ENCODE peak calls at places on chromosomes 1 and 21, in six cellular contexts. K is AG04450; Q is A549; R is lung; Z is CD8-positive, alpha-beta T cell; L is prostate gland. G is an unnamed sample.
A peak's percentile ranks its signal among the peaks of the same experiment; 100 is the strongest.

GRCh38 chr1:44031051-44031899 is at the start of gene SLC6A9:
- DNase-seq in K (peak; percentile 70), Q (peak; percentile 47), R (peak; percentile 78), Z (peak; percentile 41), L (peak; percentile 47), G (no peak)

GRCh38 chr1:40059292-40059959 is 18.9 kb downstream of the CAP1 start:
- DNase-seq in K (no peak), Q (peak; percentile 11), R (no peak), Z (no peak), L (no peak), G (no peak)

GRCh38 chr1:165842363-165843129 is 15.1 kb downstream of the UCK2 start:
- DNase-seq in K (no peak), Q (no peak), R (no peak), Z (no peak), L (no peak), G (no peak)

GRCh38 chr1:17233675-17234074 is 15.2 kb upstream of the PADI3 start:
- DNase-seq in K (peak; percentile 77), Q (peak; percentile 96), R (peak; percentile 38), Z (no peak), L (peak; percentile 87), G (peak; percentile 49)

GRCh38 chr21:36909423-36909822 is 57.0 kb downstream of the HLCS start:
- DNase-seq in K (no peak), Q (peak; percentile 90), R (no peak), Z (no peak), L (no peak), G (no peak)

GRCh38 chr1:229991104-229991513 is 75.9 kb upstream of the GALNT2 start:
- DNase-seq in K (no peak), Q (no peak), R (no peak), Z (no peak), L (no peak), G (no peak)

GRCh38 chr1:15531682-15532081 is 5.0 kb downstream of the DNAJC16 start:
- DNase-seq in K (no peak), Q (no peak), R (no peak), Z (no peak), L (no peak), G (no peak)

GRCh38 chr21:17461014-17461413 is 51.8 kb upstream of the CXADR start:
- DNase-seq in K (peak; percentile 61), Q (peak; percentile 26), R (peak; percentile 42), Z (no peak), L (peak; percentile 41), G (peak; percentile 75)

GRCh38 chr1:83075107-83075506 is 923.8 kb downstream of the TTLL7 start:
- DNase-seq in K (no peak), Q (no peak), R (no peak), Z (no peak), L (no peak), G (no peak)

GRCh38 chr1:154352581-154353459 is 27.5 kb downstream of the ATP8B2 start:
- DNase-seq in K (no peak), Q (no peak), R (peak; percentile 68), Z (peak; percentile 48), L (peak; percentile 32), G (peak; percentile 30)

GRCh38 chr21:37139902-37140301 is 66.8 kb downstream of the TTC3 start:
- DNase-seq in K (no peak), Q (no peak), R (no peak), Z (no peak), L (no peak), G (no peak)

GRCh38 chr1:245263701-245264100 is 108.9 kb downstream of the KIF26B start:
- DNase-seq in K (no peak), Q (no peak), R (no peak), Z (no peak), L (no peak), G (no peak)

GRCh38 chr1:225778412-225778669 is 715 bp downstream of the SRP9 start:
- DNase-seq in K (no peak), Q (no peak), R (no peak), Z (no peak), L (no peak), G (no peak)

GRCh38 chr1:9421533-9421873 is 117.8 kb upstream of the SLC25A33 start:
- DNase-seq in K (no peak), Q (no peak), R (no peak), Z (no peak), L (no peak), G (no peak)

GRCh38 chr1:164671597-164672327 is 112.8 kb downstream of the PBX1 start:
- DNase-seq in K (no peak), Q (no peak), R (no peak), Z (no peak), L (no peak), G (no peak)

GRCh38 chr1:7356079-7356478 is 415.0 kb upstream of the VAMP3 start:
- DNase-seq in K (no peak), Q (no peak), R (no peak), Z (no peak), L (no peak), G (no peak)

GRCh38 chr1:200042437-200043329 is 15.2 kb downstream of the NR5A2 start:
- DNase-seq in K (no peak), Q (peak; percentile 45), R (no peak), Z (no peak), L (no peak), G (no peak)

GRCh38 chr1:180899262-180899661 is 13.4 kb upstream of the KIAA1614 start:
- DNase-seq in K (no peak), Q (no peak), R (no peak), Z (no peak), L (no peak), G (no peak)

GRCh38 chr21:29342394-29342957 is 43.8 kb downstream of the BACH1 start:
- DNase-seq in K (peak; percentile 97), Q (peak; percentile 11), R (no peak), Z (no peak), L (no peak), G (no peak)

GRCh38 chr1:12405325-12406217 is 175.7 kb downstream of the VPS13D start:
- DNase-seq in K (no peak), Q (peak; percentile 34), R (peak; percentile 38), Z (no peak), L (no peak), G (no peak)

GRCh38 chr1:163162281-163162937 is 40.3 kb downstream of the RGS5 start:
- DNase-seq in K (peak; percentile 24), Q (no peak), R (no peak), Z (no peak), L (no peak), G (no peak)

GRCh38 chr1:69180358-69180757 is 387.4 kb upstream of the LRRC7 start:
- DNase-seq in K (no peak), Q (no peak), R (no peak), Z (no peak), L (no peak), G (no peak)

GRCh38 chr1:70504821-70505193 is 93.7 kb downstream of the CTH start:
- DNase-seq in K (no peak), Q (no peak), R (no peak), Z (no peak), L (no peak), G (no peak)
- H3K27ac ChIP-seq in K (no peak overlapping the region), Q (no peak overlapping the region), R (no peak overlapping the region), Z (no peak overlapping the region), L (no peak overlapping the region), G (no peak overlapping the region)

DNA sequence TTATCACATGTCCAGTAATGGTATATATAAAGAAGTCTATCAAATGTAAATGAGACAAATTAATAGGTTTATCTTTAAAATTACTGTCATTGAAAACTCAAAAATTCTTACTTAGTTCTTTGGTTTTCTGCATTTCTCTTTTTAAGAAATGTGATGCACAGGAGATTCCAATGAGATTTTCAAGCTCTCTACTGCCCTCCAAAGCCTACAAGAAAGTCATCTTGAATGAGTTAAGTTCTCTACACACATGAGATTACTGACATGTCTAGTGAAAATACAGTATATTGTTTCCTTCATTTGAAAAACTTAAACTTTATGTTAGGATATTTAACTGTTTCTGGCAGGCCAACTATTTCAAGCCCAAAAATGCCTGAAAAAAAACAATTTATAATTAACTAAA is 68.8 kb downstream of the ITGB3BP start:
- DNase-seq in K (peak; percentile 2), Q (peak; percentile 11), R (no peak), Z (no peak), L (no peak), G (no peak)
- TF ChIP-seq CTCF in K (peak; percentile 51), Q (peak; percentile 17), R (no peak), Z (no peak), L (no peak), G (peak; percentile 12)

GRCh38 chr1:1302951-1303509 is 4.7 kb downstream of the ACAP3 start:
- DNase-seq in K (no peak), Q (no peak), R (no peak), Z (no peak), L (no peak), G (no peak)

GRCh38 chr1:1306070-1306660 is 1.6 kb downstream of the ACAP3 start:
- DNase-seq in K (no peak), Q (no peak), R (no peak), Z (no peak), L (no peak), G (no peak)

GRCh38 chr1:1305300-1306069 is 2.2 kb downstream of the ACAP3 start:
- DNase-seq in K (peak; percentile 29), Q (peak; percentile 53), R (peak; percentile 69), Z (peak; percentile 85), L (peak; percentile 42), G (peak; percentile 46)

GRCh38 chr1:1303736-1304135 is 4.0 kb downstream of the ACAP3 start:
- DNase-seq in K (no peak), Q (no peak), R (no peak), Z (no peak), L (no peak), G (no peak)

DNA sequence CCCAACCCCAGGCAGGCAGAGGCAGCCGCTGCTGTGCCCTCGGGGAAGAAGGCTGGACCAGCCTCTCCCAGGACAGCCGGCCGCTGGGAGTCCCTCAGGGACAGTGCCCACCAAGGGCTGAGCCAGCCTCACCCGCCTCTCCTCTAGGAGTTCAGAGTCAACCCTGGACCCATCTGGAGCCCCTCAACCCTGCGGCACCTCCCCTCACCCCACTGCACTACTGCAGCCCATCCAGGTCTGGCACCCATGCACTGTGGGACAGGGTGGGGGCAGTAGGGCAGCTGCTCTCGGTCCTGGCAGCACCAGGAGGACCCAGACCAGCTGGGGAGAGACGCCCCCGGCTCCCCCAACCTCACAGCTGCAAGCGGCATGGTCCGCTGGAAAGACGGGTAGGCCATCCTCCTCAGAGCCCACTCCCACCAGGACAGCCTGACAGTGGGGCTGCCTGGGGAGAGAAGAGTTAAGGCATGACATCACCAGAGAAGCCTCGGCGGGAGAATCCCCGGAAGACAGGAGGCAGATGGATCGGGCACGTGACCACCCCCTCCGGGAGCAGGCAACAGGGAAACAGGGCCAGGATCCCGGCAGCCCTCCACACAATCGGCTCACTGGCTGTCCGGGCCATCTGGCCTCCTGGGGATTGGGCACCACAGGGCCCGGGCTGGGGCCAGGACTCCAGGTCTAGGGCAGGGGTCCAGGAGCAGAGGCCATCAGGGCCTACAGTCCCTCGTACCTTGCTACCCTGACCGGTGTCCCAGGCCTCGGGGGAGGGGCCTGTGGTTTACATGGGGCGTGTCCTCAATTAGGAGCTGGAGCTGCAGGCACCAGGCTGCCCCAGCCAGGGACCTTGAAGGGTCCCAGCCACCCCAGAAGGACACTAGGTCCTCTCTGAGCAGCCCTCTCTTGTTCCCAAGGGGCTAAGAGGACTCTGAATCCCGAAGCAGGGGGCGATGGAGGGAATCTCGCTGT is 3.1 kb downstream of the ACAP3 start:
- DNase-seq in K (peak; percentile 65), Q (peak; percentile 64), R (peak; percentile 51), Z (no peak), L (peak; percentile 69), G (peak; percentile 97)
- H3K4me3 ChIP-seq in K (peak overlapping the region; percentile 72), Q (peak overlapping the region; percentile 29), R (no peak overlapping the region), Z (peak overlapping the region; percentile 43), L (no peak overlapping the region), G (peak overlapping the region; percentile 72)

DNA sequence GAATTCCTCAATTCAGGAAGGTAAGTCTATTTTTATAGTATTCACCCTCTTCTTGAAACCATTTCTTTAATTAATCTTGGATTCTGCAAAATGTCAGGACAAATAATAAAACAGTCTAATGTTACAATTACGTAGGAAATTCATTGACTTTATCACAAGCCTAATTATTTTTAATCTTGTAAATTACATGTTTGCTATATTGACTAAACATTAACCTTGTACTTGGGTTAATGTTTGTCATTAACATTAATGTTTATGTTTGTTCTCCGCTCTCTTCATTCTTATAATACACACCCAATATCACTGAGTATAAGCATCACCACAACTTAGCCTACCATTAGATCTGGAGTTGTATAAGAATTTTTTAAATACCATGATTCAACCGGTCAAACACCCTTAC is 2.8 kb downstream of the GCLM start:
- DNase-seq in K (no peak), Q (no peak), R (no peak), Z (no peak), L (no peak), G (no peak)
- H3K27ac ChIP-seq in K (no peak overlapping the region), Q (peak overlapping the region; percentile 66), R (no peak overlapping the region), Z (no peak overlapping the region), L (no peak overlapping the region), G (no peak overlapping the region)

G was measured in dorsolateral prefrontal cortex.